ENCODE peak calls at places on chromosomes 12 and 14, in ten cellular contexts. One of them, this sample, is unnamed.

GRCh38 chr12:91774471-91774921 is 371.1 kb downstream of the BTG1 start:
- DNase-seq in fibroblast of pulmonary artery: peak
- DNase-seq in endothelial cell of umbilical vein: no peak
- DNase-seq in HCT116: no peak
- DNase-seq in left ventricle myocardium inferior: no peak
- DNase-seq in Caco-2: no peak
- DNase-seq in pancreas: peak
- DNase-seq in astrocyte of the spinal cord: peak
- DNase-seq in neural progenitor cell: no peak
- DNase-seq in sigmoid colon: no peak
- DNase-seq in this sample: no peak

GRCh38 chr14:79018846-79019245 is 848.7 kb downstream of the NRXN3 start:
- DNase-seq in fibroblast of pulmonary artery: peak
- DNase-seq in endothelial cell of umbilical vein: peak
- DNase-seq in HCT116: no peak
- DNase-seq in left ventricle myocardium inferior: no peak
- DNase-seq in Caco-2: no peak
- DNase-seq in pancreas: no peak
- DNase-seq in astrocyte of the spinal cord: peak
- DNase-seq in neural progenitor cell: no peak
- DNase-seq in sigmoid colon: no peak
- DNase-seq in this sample: peak

GRCh38 chr14:100747021-100747586 is 20.4 kb downstream of the DLK1 start:
- DNase-seq in fibroblast of pulmonary artery: peak
- DNase-seq in endothelial cell of umbilical vein: no peak
- DNase-seq in HCT116: peak
- DNase-seq in left ventricle myocardium inferior: no peak
- DNase-seq in Caco-2: no peak
- DNase-seq in pancreas: no peak
- DNase-seq in astrocyte of the spinal cord: peak
- DNase-seq in neural progenitor cell: no peak
- DNase-seq in sigmoid colon: peak
- DNase-seq in this sample: peak

GRCh38 chr12:130044991-130045621 is 117.2 kb upstream of the FZD10 start:
- DNase-seq in fibroblast of pulmonary artery: no peak
- DNase-seq in endothelial cell of umbilical vein: no peak
- DNase-seq in HCT116: no peak
- DNase-seq in left ventricle myocardium inferior: no peak
- DNase-seq in Caco-2: peak
- DNase-seq in pancreas: no peak
- DNase-seq in astrocyte of the spinal cord: no peak
- DNase-seq in neural progenitor cell: peak
- DNase-seq in sigmoid colon: no peak
- DNase-seq in this sample: no peak

GRCh38 chr12:13173537-13173936 is 23.0 kb upstream of the EMP1 start:
- DNase-seq in fibroblast of pulmonary artery: peak
- DNase-seq in endothelial cell of umbilical vein: peak
- DNase-seq in HCT116: peak
- DNase-seq in left ventricle myocardium inferior: peak
- DNase-seq in Caco-2: no peak
- DNase-seq in pancreas: no peak
- DNase-seq in astrocyte of the spinal cord: peak
- DNase-seq in neural progenitor cell: peak
- DNase-seq in sigmoid colon: peak
- DNase-seq in this sample: peak

GRCh38 chr12:131103614-131104463 is 150.1 kb downstream of the ADGRD1 start:
- DNase-seq in fibroblast of pulmonary artery: no peak
- DNase-seq in endothelial cell of umbilical vein: no peak
- DNase-seq in HCT116: no peak
- DNase-seq in left ventricle myocardium inferior: no peak
- DNase-seq in Caco-2: peak
- DNase-seq in pancreas: no peak
- DNase-seq in astrocyte of the spinal cord: no peak
- DNase-seq in neural progenitor cell: peak
- DNase-seq in sigmoid colon: peak
- DNase-seq in this sample: no peak

GRCh38 chr14:22472935-22473854 is 115.8 kb downstream of the DAD1 start:
- DNase-seq in fibroblast of pulmonary artery: peak
- DNase-seq in endothelial cell of umbilical vein: peak
- DNase-seq in HCT116: peak
- DNase-seq in left ventricle myocardium inferior: no peak
- DNase-seq in Caco-2: peak
- DNase-seq in pancreas: peak
- DNase-seq in astrocyte of the spinal cord: peak
- DNase-seq in neural progenitor cell: peak
- DNase-seq in sigmoid colon: no peak
- DNase-seq in this sample: no peak

GRCh38 chr12:42638011-42638410 is 48.5 kb upstream of the PRICKLE1 start:
- DNase-seq in fibroblast of pulmonary artery: no peak
- DNase-seq in endothelial cell of umbilical vein: peak
- DNase-seq in HCT116: no peak
- DNase-seq in left ventricle myocardium inferior: no peak
- DNase-seq in Caco-2: no peak
- DNase-seq in pancreas: no peak
- DNase-seq in astrocyte of the spinal cord: no peak
- DNase-seq in neural progenitor cell: no peak
- DNase-seq in sigmoid colon: no peak
- DNase-seq in this sample: no peak

GRCh38 chr14:91258021-91258618 is 13.6 kb upstream of the GPR68 start:
- DNase-seq in fibroblast of pulmonary artery: peak
- DNase-seq in endothelial cell of umbilical vein: peak
- DNase-seq in HCT116: no peak
- DNase-seq in left ventricle myocardium inferior: peak
- DNase-seq in Caco-2: no peak
- DNase-seq in pancreas: no peak
- DNase-seq in astrocyte of the spinal cord: peak
- DNase-seq in neural progenitor cell: no peak
- DNase-seq in sigmoid colon: peak
- DNase-seq in this sample: peak

GRCh38 chr12:75816892-75817291 is 214.7 kb downstream of the PHLDA1 start:
- DNase-seq in fibroblast of pulmonary artery: peak
- DNase-seq in endothelial cell of umbilical vein: peak
- DNase-seq in HCT116: peak
- DNase-seq in left ventricle myocardium inferior: no peak
- DNase-seq in Caco-2: no peak
- DNase-seq in pancreas: no peak
- DNase-seq in astrocyte of the spinal cord: peak
- DNase-seq in neural progenitor cell: no peak
- DNase-seq in sigmoid colon: no peak
- DNase-seq in this sample: no peak

GRCh38 chr14:76293923-76294322 is 82.0 kb upstream of the ESRRB start:
- DNase-seq in fibroblast of pulmonary artery: no peak
- DNase-seq in endothelial cell of umbilical vein: no peak
- DNase-seq in HCT116: no peak
- DNase-seq in left ventricle myocardium inferior: no peak
- DNase-seq in Caco-2: peak
- DNase-seq in pancreas: peak
- DNase-seq in astrocyte of the spinal cord: no peak
- DNase-seq in neural progenitor cell: no peak
- DNase-seq in sigmoid colon: no peak
- DNase-seq in this sample: no peak

GRCh38 chr14:74577948-74578275 is 34.1 kb downstream of the LTBP2 start:
- DNase-seq in fibroblast of pulmonary artery: no peak
- DNase-seq in endothelial cell of umbilical vein: no peak
- DNase-seq in HCT116: no peak
- DNase-seq in left ventricle myocardium inferior: no peak
- DNase-seq in Caco-2: no peak
- DNase-seq in pancreas: no peak
- DNase-seq in astrocyte of the spinal cord: no peak
- DNase-seq in neural progenitor cell: no peak
- DNase-seq in sigmoid colon: peak
- DNase-seq in this sample: no peak

GRCh38 chr14:74575507-74575906 is 36.5 kb downstream of the LTBP2 start:
- DNase-seq in fibroblast of pulmonary artery: no peak
- DNase-seq in endothelial cell of umbilical vein: no peak
- DNase-seq in HCT116: no peak
- DNase-seq in left ventricle myocardium inferior: no peak
- DNase-seq in Caco-2: no peak
- DNase-seq in pancreas: no peak
- DNase-seq in astrocyte of the spinal cord: no peak
- DNase-seq in neural progenitor cell: no peak
- DNase-seq in sigmoid colon: peak
- DNase-seq in this sample: no peak

GRCh38 chr14:74575936-74576335 is 36.1 kb downstream of the LTBP2 start:
- DNase-seq in fibroblast of pulmonary artery: no peak
- DNase-seq in endothelial cell of umbilical vein: no peak
- DNase-seq in HCT116: no peak
- DNase-seq in left ventricle myocardium inferior: no peak
- DNase-seq in Caco-2: no peak
- DNase-seq in pancreas: no peak
- DNase-seq in astrocyte of the spinal cord: no peak
- DNase-seq in neural progenitor cell: no peak
- DNase-seq in sigmoid colon: peak
- DNase-seq in this sample: no peak

GRCh38 chr14:74578479-74578878 is 33.6 kb downstream of the LTBP2 start:
- DNase-seq in fibroblast of pulmonary artery: no peak
- DNase-seq in endothelial cell of umbilical vein: no peak
- DNase-seq in HCT116: no peak
- DNase-seq in left ventricle myocardium inferior: no peak
- DNase-seq in Caco-2: no peak
- DNase-seq in pancreas: no peak
- DNase-seq in astrocyte of the spinal cord: no peak
- DNase-seq in neural progenitor cell: no peak
- DNase-seq in sigmoid colon: peak
- DNase-seq in this sample: no peak

GRCh38 chr14:74577247-74577947 is 34.6 kb downstream of the LTBP2 start:
- DNase-seq in fibroblast of pulmonary artery: peak
- DNase-seq in endothelial cell of umbilical vein: no peak
- DNase-seq in HCT116: no peak
- DNase-seq in left ventricle myocardium inferior: no peak
- DNase-seq in Caco-2: no peak
- DNase-seq in pancreas: no peak
- DNase-seq in astrocyte of the spinal cord: no peak
- DNase-seq in neural progenitor cell: no peak
- DNase-seq in sigmoid colon: peak
- DNase-seq in this sample: no peak
- H3K4me3 ChIP-seq in fibroblast of pulmonary artery: no peak
- H3K4me3 ChIP-seq in endothelial cell of umbilical vein: no peak
- H3K4me3 ChIP-seq in HCT116: no peak
- H3K4me3 ChIP-seq in left ventricle myocardium inferior: no peak
- H3K4me3 ChIP-seq in Caco-2: no peak
- H3K4me3 ChIP-seq in pancreas: no peak
- H3K4me3 ChIP-seq in astrocyte of the spinal cord: no peak
- H3K4me3 ChIP-seq in neural progenitor cell: no peak
- H3K4me3 ChIP-seq in sigmoid colon: no peak
- H3K4me3 ChIP-seq in this sample: no peak

DNA sequence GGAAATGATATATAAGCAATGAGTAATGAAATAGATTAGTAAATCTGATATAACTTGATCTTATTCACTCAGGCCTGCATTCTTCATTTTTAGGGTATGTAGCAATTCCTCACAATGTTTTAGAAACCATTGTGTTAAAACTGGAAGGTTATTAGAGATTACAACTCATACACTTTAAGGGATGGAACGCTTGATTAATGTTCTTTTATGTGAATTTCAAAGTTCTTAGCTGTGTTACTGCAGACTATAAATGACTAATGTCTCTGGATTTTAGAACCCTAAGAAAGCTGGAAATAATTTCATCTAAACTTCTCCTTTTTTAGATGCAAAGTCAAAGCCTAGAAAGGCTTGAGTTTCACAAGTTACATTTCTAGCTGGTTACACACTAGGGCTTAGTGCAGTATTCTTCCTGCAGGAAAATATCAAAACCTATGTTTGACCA is 148.2 kb upstream of the CLEC14A start:
- DNase-seq in fibroblast of pulmonary artery: peak
- DNase-seq in endothelial cell of umbilical vein: peak
- DNase-seq in HCT116: no peak
- DNase-seq in left ventricle myocardium inferior: no peak
- DNase-seq in Caco-2: no peak
- DNase-seq in pancreas: no peak
- DNase-seq in astrocyte of the spinal cord: peak
- DNase-seq in neural progenitor cell: no peak
- DNase-seq in sigmoid colon: no peak
- DNase-seq in this sample: peak
- H3K4me3 ChIP-seq in fibroblast of pulmonary artery: no peak
- H3K4me3 ChIP-seq in endothelial cell of umbilical vein: no peak
- H3K4me3 ChIP-seq in HCT116: no peak
- H3K4me3 ChIP-seq in left ventricle myocardium inferior: no peak
- H3K4me3 ChIP-seq in Caco-2: no peak
- H3K4me3 ChIP-seq in pancreas: no peak
- H3K4me3 ChIP-seq in astrocyte of the spinal cord: no peak
- H3K4me3 ChIP-seq in neural progenitor cell: no peak
- H3K4me3 ChIP-seq in sigmoid colon: no peak
- H3K4me3 ChIP-seq in this sample: no peak

GRCh38 chr14:47674546-47675238 is 713 bp downstream of the MDGA2 start:
- DNase-seq in fibroblast of pulmonary artery: no peak
- DNase-seq in endothelial cell of umbilical vein: no peak
- DNase-seq in HCT116: no peak
- DNase-seq in left ventricle myocardium inferior: no peak
- DNase-seq in Caco-2: no peak
- DNase-seq in pancreas: no peak
- DNase-seq in astrocyte of the spinal cord: peak
- DNase-seq in neural progenitor cell: peak
- DNase-seq in sigmoid colon: no peak
- DNase-seq in this sample: no peak
- H3K4me3 ChIP-seq in fibroblast of pulmonary artery: no peak
- H3K4me3 ChIP-seq in endothelial cell of umbilical vein: peak
- H3K4me3 ChIP-seq in HCT116: no peak
- H3K4me3 ChIP-seq in left ventricle myocardium inferior: peak
- H3K4me3 ChIP-seq in Caco-2: no peak
- H3K4me3 ChIP-seq in pancreas: no peak
- H3K4me3 ChIP-seq in astrocyte of the spinal cord: peak
- H3K4me3 ChIP-seq in neural progenitor cell: peak
- H3K4me3 ChIP-seq in sigmoid colon: peak
- H3K4me3 ChIP-seq in this sample: no peak

DNA sequence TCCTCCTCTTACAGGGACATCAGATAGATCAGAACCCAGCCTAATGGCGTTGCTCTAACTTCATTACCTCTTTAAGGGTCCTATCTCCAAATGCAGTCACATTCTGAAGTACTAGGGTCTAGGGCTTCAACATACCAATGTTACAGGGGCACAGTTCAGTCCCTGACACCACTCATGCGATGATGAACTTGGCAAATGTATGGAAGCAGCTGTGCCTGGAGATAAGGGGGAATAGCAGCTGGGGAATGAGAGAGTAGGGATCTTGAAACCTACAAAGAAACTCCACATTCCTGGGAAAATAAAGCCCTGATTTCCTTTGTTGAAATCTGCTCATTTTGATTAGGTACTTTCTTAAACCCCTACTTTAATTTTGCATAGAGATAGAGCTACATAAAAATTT is 20.5 kb upstream of the TMCC3 start:
- DNase-seq in fibroblast of pulmonary artery: no peak
- DNase-seq in endothelial cell of umbilical vein: peak
- DNase-seq in HCT116: no peak
- DNase-seq in left ventricle myocardium inferior: no peak
- DNase-seq in Caco-2: no peak
- DNase-seq in pancreas: no peak
- DNase-seq in astrocyte of the spinal cord: no peak
- DNase-seq in neural progenitor cell: no peak
- DNase-seq in sigmoid colon: no peak
- DNase-seq in this sample: no peak
- H3K4me3 ChIP-seq in fibroblast of pulmonary artery: no peak
- H3K4me3 ChIP-seq in endothelial cell of umbilical vein: no peak
- H3K4me3 ChIP-seq in HCT116: no peak
- H3K4me3 ChIP-seq in left ventricle myocardium inferior: no peak
- H3K4me3 ChIP-seq in Caco-2: no peak
- H3K4me3 ChIP-seq in pancreas: no peak
- H3K4me3 ChIP-seq in astrocyte of the spinal cord: no peak
- H3K4me3 ChIP-seq in neural progenitor cell: no peak
- H3K4me3 ChIP-seq in sigmoid colon: no peak
- H3K4me3 ChIP-seq in this sample: no peak